ENCODE peak calls at places on chromosomes 12 and 14, in seven cellular contexts. F, D, Z, P, S, M and C are unnamed samples.

GRCh38 chr14:101069666-101070362 is 166.3 kb upstream of the RTL1 start:
- DNase-seq in F (no peak), D (no peak), Z (no peak), P (no peak), S (no peak), M (no peak), C (no peak)

GRCh38 chr12:123938679-123939480 is 33.8 kb downstream of the CCDC92 start:
- DNase-seq in F (no peak), D (peak; percentile 4), Z (no peak), P (no peak), S (no peak), M (no peak), C (peak; percentile 30)

GRCh38 chr12:87667378-87667777 is 361.8 kb downstream of the C12orf50 start:
- DNase-seq in F (peak; percentile 90), D (peak; percentile 1), Z (peak; percentile 84), P (no peak), S (peak; percentile 31), M (peak; percentile 36), C (no peak)

GRCh38 chr12:130521375-130522124 is 183.9 kb downstream of the PIWIL1 start:
- DNase-seq in F (no peak), D (no peak), Z (no peak), P (no peak), S (no peak), M (no peak), C (no peak)

GRCh38 chr12:110312581-110313360 is 31.7 kb downstream of the ATP2A2 start:
- DNase-seq in F (peak; percentile 56), D (no peak), Z (peak; percentile 85), P (no peak), S (peak; percentile 75), M (peak; percentile 79), C (no peak)

GRCh38 chr14:77086017-77086727 is 11.9 kb upstream of the CIPC start:
- DNase-seq in F (no peak), D (no peak), Z (peak; percentile 66), P (no peak), S (peak; percentile 76), M (no peak), C (no peak)

GRCh38 chr14:93741556-93742210 is 46.6 kb downstream of the PRIMA1 start:
- DNase-seq in F (no peak), D (no peak), Z (no peak), P (no peak), S (no peak), M (no peak), C (no peak)

GRCh38 chr14:85516239-85517112 is 13.5 kb upstream of the FLRT2 start:
- DNase-seq in F (peak; percentile 95), D (no peak), Z (peak; percentile 92), P (no peak), S (peak; percentile 81), M (peak; percentile 64), C (no peak)

GRCh38 chr12:117180790-117181467 is 9.3 kb downstream of the FBXO21 start:
- DNase-seq in F (no peak), D (peak; percentile 12), Z (no peak), P (no peak), S (no peak), M (no peak), C (no peak)